ENCODE peak calls at places on chromosomes 5 and 9, in ten cellular contexts. V, G, F, E, U, X, Z, J, N and B are unnamed samples.

GRCh38 chr9:131611586-131611985 is 66.3 kb downstream of the PRRT1B start:
- DNase-seq in V (no peak), G (no peak), F (no peak), E (no peak), U (no peak), X (no peak), Z (no peak), J (no peak), N (no peak), B (no peak)

GRCh38 chr9:120757268-120757900 is 35.8 kb downstream of the FBXW2 start:
- DNase-seq in V (no peak), G (no peak), F (no peak), E (no peak), U (no peak), X (no peak), Z (no peak), J (no peak), N (no peak), B (no peak)

GRCh38 chr5:17808566-17808965 is 174.3 kb downstream of the TAF11L14 start:
- DNase-seq in V (peak; percentile 14), G (no peak), F (no peak), E (no peak), U (no peak), X (no peak), Z (no peak), J (no peak), N (no peak), B (peak; percentile 17)

GRCh38 chr5:105903069-105903468 is 1767.7 kb downstream of the EFNA5 start:
- DNase-seq in V (peak; percentile 50), G (no peak), F (no peak), E (no peak), U (no peak), X (no peak), Z (no peak), J (no peak), N (no peak), B (no peak)

GRCh38 chr5:172999974-173000373 is 16.4 kb downstream of the ATP6V0E1 start:
- DNase-seq in V (no peak), G (no peak), F (no peak), E (no peak), U (no peak), X (no peak), Z (no peak), J (no peak), N (no peak), B (no peak)

GRCh38 chr9:122116040-122116439 is 22.9 kb upstream of the TTLL11 start:
- DNase-seq in V (no peak), G (no peak), F (no peak), E (no peak), U (no peak), X (no peak), Z (no peak), J (no peak), N (no peak), B (no peak)

GRCh38 chr9:124559871-124560270 is 52.7 kb upstream of the NR5A1 start:
- DNase-seq in V (peak; percentile 82), G (no peak), F (no peak), E (no peak), U (no peak), X (no peak), Z (no peak), J (no peak), N (no peak), B (no peak)

GRCh38 chr9:8734760-8735159 is 935.2 kb upstream of the DMAC1 start:
- DNase-seq in V (no peak), G (no peak), F (no peak), E (no peak), U (no peak), X (no peak), Z (no peak), J (no peak), N (no peak), B (no peak)

GRCh38 chr5:125148076-125148475 is 401.6 kb upstream of the ZNF608 start:
- DNase-seq in V (no peak), G (no peak), F (no peak), E (no peak), U (no peak), X (no peak), Z (no peak), J (no peak), N (no peak), B (no peak)

GRCh38 chr5:68406767-68407232 is 191.2 kb downstream of the PIK3R1 start:
- DNase-seq in V (no peak), G (no peak), F (no peak), E (no peak), U (no peak), X (no peak), Z (no peak), J (no peak), N (no peak), B (peak; percentile 21)

GRCh38 chr5:171705830-171706229 is 79.8 kb upstream of the SMIM23 start:
- DNase-seq in V (no peak), G (no peak), F (no peak), E (no peak), U (no peak), X (no peak), Z (no peak), J (no peak), N (no peak), B (no peak)

GRCh38 chr5:128965638-128966302 is 482 bp downstream of the SLC27A6 start:
- DNase-seq in V (no peak), G (no peak), F (no peak), E (no peak), U (no peak), X (no peak), Z (no peak), J (no peak), N (no peak), B (no peak)

GRCh38 chr5:115374057-115374775 is 77.8 kb upstream of the CCDC112 start:
- DNase-seq in V (no peak), G (no peak), F (no peak), E (no peak), U (no peak), X (no peak), Z (peak; percentile 38), J (no peak), N (no peak), B (no peak)

GRCh38 chr5:71895546-71895945 is 176.5 kb downstream of the CARTPT start:
- DNase-seq in V (no peak), G (no peak), F (no peak), E (no peak), U (no peak), X (no peak), Z (no peak), J (no peak), N (no peak), B (no peak)

GRCh38 chr9:18114559-18114958 is 359.4 kb upstream of the ADAMTSL1 start:
- DNase-seq in V (no peak), G (no peak), F (no peak), E (no peak), U (no peak), X (no peak), Z (no peak), J (no peak), N (no peak), B (no peak)

GRCh38 chr5:165397521-165397920 is 1892.1 kb downstream of the MAT2B start:
- DNase-seq in V (no peak), G (no peak), F (no peak), E (no peak), U (no peak), X (no peak), Z (peak; percentile 76), J (no peak), N (no peak), B (no peak)

GRCh38 chr9:20693068-20693467 is 9.0 kb downstream of the FOCAD start:
- DNase-seq in V (peak; percentile 47), G (no peak), F (no peak), E (no peak), U (no peak), X (no peak), Z (no peak), J (no peak), N (no peak), B (no peak)

GRCh38 chr5:167029488-167029887 is 1262.0 kb upstream of the WWC1 start:
- DNase-seq in V (no peak), G (no peak), F (no peak), E (no peak), U (no peak), X (no peak), Z (peak; percentile 70), J (no peak), N (no peak), B (no peak)

GRCh38 chr5:172553167-172553566 is 87.9 kb upstream of the NEURL1B start:
- DNase-seq in V (no peak), G (no peak), F (no peak), E (no peak), U (no peak), X (no peak), Z (no peak), J (no peak), N (no peak), B (no peak)

GRCh38 chr5:82886911-82887310 is 190.3 kb downstream of the TMEM167A start:
- DNase-seq in V (peak; percentile 5), G (no peak), F (no peak), E (no peak), U (no peak), X (no peak), Z (no peak), J (no peak), N (no peak), B (no peak)

GRCh38 chr5:17169507-17169906 is 47.9 kb upstream of the BASP1 start:
- DNase-seq in V (peak; percentile 93), G (no peak), F (no peak), E (no peak), U (no peak), X (no peak), Z (no peak), J (no peak), N (no peak), B (no peak)

GRCh38 chr5:143194206-143194605 is 209.3 kb downstream of the NR3C1 start:
- DNase-seq in V (peak; percentile 49), G (no peak), F (no peak), E (no peak), U (no peak), X (no peak), Z (no peak), J (no peak), N (no peak), B (no peak)

GRCh38 chr5:115575167-115576070 is 26.9 kb downstream of the TICAM2 start:
- DNase-seq in V (peak; percentile 58), G (no peak), F (no peak), E (no peak), U (no peak), X (no peak), Z (no peak), J (no peak), N (no peak), B (no peak)

GRCh38 chr5:87686975-87687374 is 274.2 kb upstream of the CCNH start:
- DNase-seq in V (no peak), G (no peak), F (no peak), E (no peak), U (no peak), X (no peak), Z (no peak), J (no peak), N (no peak), B (no peak)

GRCh38 chr9:116964258-116964657 is 277.2 kb downstream of the TRIM32 start:
- DNase-seq in V (no peak), G (no peak), F (no peak), E (no peak), U (no peak), X (no peak), Z (no peak), J (no peak), N (no peak), B (no peak)

GRCh38 chr9:7371032-7371431 is 428.5 kb downstream of the DMAC1 start:
- DNase-seq in V (no peak), G (no peak), F (no peak), E (no peak), U (no peak), X (no peak), Z (no peak), J (no peak), N (no peak), B (no peak)

GRCh38 chr5:125085797-125086505 is 339.5 kb upstream of the ZNF608 start:
- DNase-seq in V (no peak), G (no peak), F (no peak), E (peak; percentile 21), U (no peak), X (no peak), Z (no peak), J (no peak), N (no peak), B (no peak)

GRCh38 chr9:34550016-34550680 is 27.4 kb upstream of the ENHO start:
- DNase-seq in V (no peak), G (no peak), F (no peak), E (no peak), U (no peak), X (peak; percentile 57), Z (no peak), J (no peak), N (no peak), B (no peak)